ENCODE peak calls at places on chromosomes 7 and 10, in nine cellular contexts. One of them, this sample, is unnamed.

GRCh38 chr7:18590744-18591340 is 95.3 kb downstream of the HDAC9 start:
- DNase-seq in GM23338: peak
- DNase-seq in suprapubic skin: no peak
- DNase-seq in NB4: peak
- DNase-seq in CD4-positive, alpha-beta T cell: no peak
- DNase-seq in type B pancreatic cell: no peak
- DNase-seq in neural crest cell: no peak
- DNase-seq in heart left ventricle: no peak
- DNase-seq in colonic mucosa: no peak
- DNase-seq in this sample: no peak

GRCh38 chr10:12650122-12650521 is 300.8 kb downstream of the CAMK1D start:
- DNase-seq in CD4-positive, alpha-beta T cell: no peak
- DNase-seq in neural crest cell: no peak
- DNase-seq in colonic mucosa: no peak
- DNase-seq in heart left ventricle: no peak
- DNase-seq in GM23338: no peak
- DNase-seq in NB4: no peak
- DNase-seq in suprapubic skin: no peak
- DNase-seq in type B pancreatic cell: no peak
- DNase-seq in this sample: no peak

GRCh38 chr7:25752967-25753791 is 398.8 kb upstream of the NFE2L3 start:
- DNase-seq in GM23338: peak
- DNase-seq in CD4-positive, alpha-beta T cell: no peak
- DNase-seq in suprapubic skin: no peak
- DNase-seq in colonic mucosa: no peak
- DNase-seq in NB4: no peak
- DNase-seq in heart left ventricle: no peak
- DNase-seq in type B pancreatic cell: no peak
- DNase-seq in neural crest cell: peak
- DNase-seq in this sample: no peak

GRCh38 chr7:108299251-108300014 is 156.8 kb downstream of the NRCAM start:
- DNase-seq in suprapubic skin: no peak
- DNase-seq in heart left ventricle: no peak
- DNase-seq in neural crest cell: no peak
- DNase-seq in colonic mucosa: no peak
- DNase-seq in NB4: no peak
- DNase-seq in type B pancreatic cell: no peak
- DNase-seq in CD4-positive, alpha-beta T cell: no peak
- DNase-seq in GM23338: no peak
- DNase-seq in this sample: peak

GRCh38 chr7:139762886-139763285 is 14.9 kb downstream of the HIPK2 start:
- DNase-seq in NB4: no peak
- DNase-seq in CD4-positive, alpha-beta T cell: no peak
- DNase-seq in heart left ventricle: no peak
- DNase-seq in GM23338: no peak
- DNase-seq in neural crest cell: no peak
- DNase-seq in type B pancreatic cell: no peak
- DNase-seq in colonic mucosa: no peak
- DNase-seq in suprapubic skin: no peak
- DNase-seq in this sample: no peak

GRCh38 chr10:118374404-118374803 is 32.3 kb upstream of the FAM204A start:
- DNase-seq in CD4-positive, alpha-beta T cell: no peak
- DNase-seq in type B pancreatic cell: no peak
- DNase-seq in colonic mucosa: no peak
- DNase-seq in heart left ventricle: no peak
- DNase-seq in NB4: no peak
- DNase-seq in suprapubic skin: no peak
- DNase-seq in GM23338: no peak
- DNase-seq in neural crest cell: no peak
- DNase-seq in this sample: no peak

GRCh38 chr10:110780704-110781103 is 91.0 kb upstream of the PDCD4 start:
- DNase-seq in colonic mucosa: no peak
- DNase-seq in NB4: no peak
- DNase-seq in heart left ventricle: peak
- DNase-seq in suprapubic skin: no peak
- DNase-seq in CD4-positive, alpha-beta T cell: no peak
- DNase-seq in type B pancreatic cell: no peak
- DNase-seq in neural crest cell: no peak
- DNase-seq in GM23338: no peak
- DNase-seq in this sample: no peak

GRCh38 chr10:131971591-131971990 is 10.1 kb downstream of the BNIP3 start:
- DNase-seq in type B pancreatic cell: no peak
- DNase-seq in neural crest cell: no peak
- DNase-seq in CD4-positive, alpha-beta T cell: no peak
- DNase-seq in heart left ventricle: no peak
- DNase-seq in GM23338: no peak
- DNase-seq in NB4: no peak
- DNase-seq in suprapubic skin: no peak
- DNase-seq in colonic mucosa: no peak
- DNase-seq in this sample: no peak

GRCh38 chr7:7185382-7185989 is 3.1 kb downstream of the C1GALT1 start:
- DNase-seq in type B pancreatic cell: no peak
- DNase-seq in suprapubic skin: no peak
- DNase-seq in heart left ventricle: no peak
- DNase-seq in GM23338: no peak
- DNase-seq in neural crest cell: no peak
- DNase-seq in CD4-positive, alpha-beta T cell: no peak
- DNase-seq in NB4: no peak
- DNase-seq in colonic mucosa: no peak
- DNase-seq in this sample: no peak

GRCh38 chr7:27614102-27614501 is 48.6 kb downstream of the HIBADH start:
- DNase-seq in heart left ventricle: no peak
- DNase-seq in colonic mucosa: no peak
- DNase-seq in type B pancreatic cell: no peak
- DNase-seq in NB4: no peak
- DNase-seq in suprapubic skin: no peak
- DNase-seq in GM23338: no peak
- DNase-seq in CD4-positive, alpha-beta T cell: no peak
- DNase-seq in neural crest cell: no peak
- DNase-seq in this sample: no peak

GRCh38 chr10:30818010-30818660 is 188.6 kb upstream of the LYZL2 start:
- DNase-seq in neural crest cell: no peak
- DNase-seq in type B pancreatic cell: no peak
- DNase-seq in colonic mucosa: no peak
- DNase-seq in suprapubic skin: no peak
- DNase-seq in CD4-positive, alpha-beta T cell: no peak
- DNase-seq in GM23338: no peak
- DNase-seq in NB4: peak
- DNase-seq in heart left ventricle: peak
- DNase-seq in this sample: peak

GRCh38 chr10:68572151-68572550 is 12.0 kb downstream of the TET1 start:
- DNase-seq in type B pancreatic cell: no peak
- DNase-seq in neural crest cell: no peak
- DNase-seq in GM23338: no peak
- DNase-seq in colonic mucosa: no peak
- DNase-seq in CD4-positive, alpha-beta T cell: no peak
- DNase-seq in heart left ventricle: no peak
- DNase-seq in NB4: no peak
- DNase-seq in suprapubic skin: no peak
- DNase-seq in this sample: no peak

GRCh38 chr7:64946772-64947171 is 43.7 kb downstream of the ZNF273 start:
- DNase-seq in NB4: peak
- DNase-seq in GM23338: peak
- DNase-seq in CD4-positive, alpha-beta T cell: no peak
- DNase-seq in type B pancreatic cell: no peak
- DNase-seq in heart left ventricle: no peak
- DNase-seq in neural crest cell: peak
- DNase-seq in suprapubic skin: no peak
- DNase-seq in colonic mucosa: no peak
- DNase-seq in this sample: peak

GRCh38 chr7:107860981-107861652 is 29.9 kb upstream of the DLD start:
- DNase-seq in neural crest cell: no peak
- DNase-seq in type B pancreatic cell: no peak
- DNase-seq in NB4: no peak
- DNase-seq in colonic mucosa: peak
- DNase-seq in suprapubic skin: no peak
- DNase-seq in GM23338: no peak
- DNase-seq in heart left ventricle: no peak
- DNase-seq in CD4-positive, alpha-beta T cell: no peak
- DNase-seq in this sample: no peak

GRCh38 chr10:26481914-26482550 is 43.9 kb downstream of the APBB1IP start:
- DNase-seq in CD4-positive, alpha-beta T cell: peak
- DNase-seq in colonic mucosa: no peak
- DNase-seq in neural crest cell: no peak
- DNase-seq in GM23338: no peak
- DNase-seq in suprapubic skin: no peak
- DNase-seq in NB4: peak
- DNase-seq in heart left ventricle: no peak
- DNase-seq in type B pancreatic cell: no peak
- DNase-seq in this sample: no peak

DNA sequence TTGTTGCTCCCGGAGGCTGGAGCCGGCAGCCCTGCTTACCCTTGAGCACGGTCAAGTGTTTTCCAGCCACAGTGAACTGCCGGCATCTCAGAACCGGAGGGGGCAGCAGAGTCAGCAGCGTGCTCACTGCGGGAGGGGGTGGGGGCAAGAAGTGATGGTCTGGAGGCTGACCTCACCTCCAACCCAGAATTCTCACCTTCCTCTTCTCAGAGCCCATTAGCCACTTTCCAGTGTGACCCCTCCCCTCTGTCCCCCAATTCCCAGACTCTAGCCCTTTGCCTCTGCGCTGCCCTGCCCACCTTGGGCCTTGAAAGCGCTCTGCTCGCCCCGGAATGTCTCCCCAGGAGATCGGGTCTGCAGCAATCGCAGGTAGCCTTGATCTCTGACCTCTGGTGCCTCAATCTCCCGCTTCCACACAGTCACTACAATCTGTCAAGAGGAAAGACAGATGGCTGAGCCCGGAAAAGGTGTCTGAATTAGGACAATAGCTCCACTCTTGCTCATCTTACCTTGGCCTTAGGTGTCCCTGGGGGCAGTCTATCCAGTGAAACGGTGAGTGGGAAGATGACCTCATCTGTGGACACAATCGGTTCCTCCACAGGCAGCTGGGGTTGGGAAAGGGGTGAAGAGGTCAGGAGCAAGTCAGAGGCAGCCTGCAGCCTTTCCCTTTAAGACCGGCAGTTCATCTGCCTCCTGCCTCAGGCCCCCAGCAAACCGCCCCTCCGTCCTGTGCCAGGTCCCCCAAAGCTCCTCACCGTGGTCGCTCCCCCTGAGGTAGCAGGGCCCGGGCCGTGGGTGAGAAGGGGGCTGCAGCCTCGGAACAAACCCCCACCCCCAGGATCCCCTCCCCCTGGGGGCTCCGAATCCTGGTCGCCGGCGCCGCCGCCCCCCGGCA is 942 bp downstream of the TRAPPC14 start:
- DNase-seq in suprapubic skin: peak
- DNase-seq in heart left ventricle: peak
- DNase-seq in neural crest cell: no peak
- DNase-seq in colonic mucosa: no peak
- DNase-seq in NB4: peak
- DNase-seq in GM23338: peak
- DNase-seq in CD4-positive, alpha-beta T cell: no peak
- DNase-seq in type B pancreatic cell: no peak
- DNase-seq in this sample: no peak
- TF ChIP-seq CTCF in suprapubic skin: no peak
- TF ChIP-seq CTCF in heart left ventricle: no peak
- TF ChIP-seq CTCF in neural crest cell: no peak
- TF ChIP-seq CTCF in colonic mucosa: no peak
- TF ChIP-seq CTCF in NB4: no peak
- TF ChIP-seq CTCF in GM23338: no peak
- TF ChIP-seq CTCF in CD4-positive, alpha-beta T cell: no peak
- TF ChIP-seq CTCF in type B pancreatic cell: no peak
- TF ChIP-seq CTCF in this sample: no peak

DNA sequence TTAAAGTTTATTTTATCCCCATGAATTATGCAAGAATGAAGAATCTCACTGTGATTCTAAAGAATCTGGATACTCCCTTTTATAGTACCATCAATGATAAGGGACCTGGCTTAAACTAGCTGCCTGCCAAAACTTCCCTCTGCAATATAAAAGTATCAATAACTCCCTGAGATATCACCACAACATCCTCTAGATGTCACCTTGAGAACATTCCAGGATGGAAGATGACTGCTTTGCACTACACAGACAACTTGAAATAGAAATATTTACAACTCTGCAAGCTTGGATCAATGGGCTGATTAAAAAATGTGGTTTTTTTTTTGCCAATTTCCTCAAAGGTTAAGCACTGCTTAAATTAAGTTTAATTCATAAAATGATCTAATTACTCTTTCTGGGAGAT is 142.0 kb downstream of the SLC25A13 start:
- DNase-seq in heart left ventricle: no peak
- DNase-seq in NB4: no peak
- DNase-seq in type B pancreatic cell: no peak
- DNase-seq in CD4-positive, alpha-beta T cell: no peak
- DNase-seq in neural crest cell: no peak
- DNase-seq in GM23338: no peak
- DNase-seq in suprapubic skin: no peak
- DNase-seq in colonic mucosa: no peak
- DNase-seq in this sample: no peak
- TF ChIP-seq CTCF in heart left ventricle: no peak
- TF ChIP-seq CTCF in NB4: no peak
- TF ChIP-seq CTCF in type B pancreatic cell: no peak
- TF ChIP-seq CTCF in CD4-positive, alpha-beta T cell: no peak
- TF ChIP-seq CTCF in neural crest cell: no peak
- TF ChIP-seq CTCF in GM23338: no peak
- TF ChIP-seq CTCF in suprapubic skin: no peak
- TF ChIP-seq CTCF in colonic mucosa: no peak
- TF ChIP-seq CTCF in this sample: no peak

DNA sequence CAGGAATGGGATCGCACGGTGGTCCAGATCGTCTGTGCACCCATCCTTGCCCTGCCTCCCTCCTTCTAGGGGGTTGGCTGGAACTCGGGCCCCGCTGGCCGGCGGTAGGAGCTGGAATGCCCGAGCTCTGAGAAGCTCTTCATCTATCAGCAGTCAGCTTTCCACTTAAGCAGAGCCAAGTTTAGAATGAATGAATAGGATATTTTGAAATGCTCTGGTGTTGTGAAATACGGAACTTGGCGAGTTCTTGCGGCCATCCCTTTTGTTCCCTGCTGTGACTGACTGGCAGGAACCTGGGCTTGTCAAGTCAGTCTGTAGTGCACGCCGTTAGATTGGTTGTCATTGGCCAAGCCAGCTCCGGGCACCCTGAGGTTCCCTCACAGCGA is 33.3 kb downstream of the FOXK1 start:
- DNase-seq in suprapubic skin: peak
- DNase-seq in colonic mucosa: no peak
- DNase-seq in NB4: peak
- DNase-seq in type B pancreatic cell: no peak
- DNase-seq in GM23338: no peak
- DNase-seq in neural crest cell: no peak
- DNase-seq in CD4-positive, alpha-beta T cell: no peak
- DNase-seq in heart left ventricle: peak
- DNase-seq in this sample: no peak
- TF ChIP-seq CTCF in suprapubic skin: no peak
- TF ChIP-seq CTCF in colonic mucosa: no peak
- TF ChIP-seq CTCF in NB4: no peak
- TF ChIP-seq CTCF in type B pancreatic cell: no peak
- TF ChIP-seq CTCF in GM23338: no peak
- TF ChIP-seq CTCF in neural crest cell: no peak
- TF ChIP-seq CTCF in CD4-positive, alpha-beta T cell: no peak
- TF ChIP-seq CTCF in heart left ventricle: no peak
- TF ChIP-seq CTCF in this sample: no peak

DNA sequence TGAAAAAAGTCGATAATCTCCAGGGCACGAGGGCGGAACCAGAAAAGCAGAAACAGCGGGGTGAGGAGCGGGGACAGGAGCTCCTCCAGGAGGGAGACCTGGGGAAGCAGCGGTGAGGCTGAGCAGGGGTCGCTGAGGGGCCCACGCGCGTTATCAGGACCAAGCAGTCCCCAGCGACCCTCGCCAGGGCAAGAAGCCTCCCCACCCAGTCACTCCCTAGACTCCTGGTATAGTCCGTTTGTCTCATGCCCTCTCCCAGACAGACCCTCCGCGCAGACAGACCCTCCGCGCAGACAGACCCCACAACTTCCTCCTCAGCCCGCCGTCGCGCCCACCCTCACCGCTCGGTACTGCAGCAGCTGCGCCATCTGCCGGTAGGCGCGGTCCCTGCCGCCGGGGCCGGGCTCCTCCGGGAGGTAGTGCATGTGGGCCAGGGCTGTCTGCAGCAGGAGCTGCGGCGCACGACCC is 6.3 kb downstream of the ATG9B start:
- DNase-seq in heart left ventricle: no peak
- DNase-seq in colonic mucosa: peak
- DNase-seq in GM23338: peak
- DNase-seq in CD4-positive, alpha-beta T cell: peak
- DNase-seq in neural crest cell: peak
- DNase-seq in NB4: peak
- DNase-seq in type B pancreatic cell: peak
- DNase-seq in suprapubic skin: peak
- DNase-seq in this sample: peak
- TF ChIP-seq CTCF in heart left ventricle: peak
- TF ChIP-seq CTCF in colonic mucosa: peak
- TF ChIP-seq CTCF in GM23338: peak
- TF ChIP-seq CTCF in CD4-positive, alpha-beta T cell: peak
- TF ChIP-seq CTCF in neural crest cell: peak
- TF ChIP-seq CTCF in NB4: peak
- TF ChIP-seq CTCF in type B pancreatic cell: peak
- TF ChIP-seq CTCF in suprapubic skin: peak
- TF ChIP-seq CTCF in this sample: peak